ENCODE peak calls at places on chromosomes 7 and 10, in ten cellular contexts. H is left ventricle myocardium inferior, I is PC-3, E is sigmoid colon, G is dorsolateral prefrontal cortex, A is HL-60, C is foreskin fibroblast, F is fibroblast of pulmonary artery, K is body of pancreas, U is AG09309. R is an unnamed sample.

GRCh38 chr10:125407000-125407502 is 246.7 kb upstream of the CTBP2 start:
- DNase-seq in H (no peak), I (peak), E (no peak), G (no peak), A (no peak), C (peak), F (no peak), K (peak), U (peak), R (peak)

GRCh38 chr7:142478479-142479220 is 220.8 kb upstream of the PRSS58 start:
- DNase-seq in H (no peak), I (peak), E (no peak), G (no peak), A (peak), C (peak), F (peak), K (peak), U (no peak), R (peak)

GRCh38 chr7:3585826-3586225 is 284.8 kb downstream of the SDK1 start:
- DNase-seq in H (no peak), I (no peak), E (no peak), G (no peak), A (no peak), C (no peak), F (no peak), K (no peak), U (no peak), R (no peak)

GRCh38 chr10:95697429-95697828 is 3.7 kb upstream of the TCTN3 start:
- DNase-seq in H (no peak), I (no peak), E (no peak), G (no peak), A (peak), C (no peak), F (no peak), K (peak), U (no peak), R (no peak)

GRCh38 chr7:5594616-5595544 is 171.2 kb upstream of the TNRC18 start:
- DNase-seq in H (no peak), I (peak), E (no peak), G (no peak), A (no peak), C (peak), F (no peak), K (no peak), U (no peak), R (no peak)

GRCh38 chr10:33655921-33656320 is 321.5 kb upstream of the NRP1 start:
- DNase-seq in H (no peak), I (no peak), E (no peak), G (no peak), A (no peak), C (peak), F (peak), K (no peak), U (no peak), R (no peak)

GRCh38 chr10:70561558-70561957 is 41.0 kb downstream of the PRF1 start:
- DNase-seq in H (no peak), I (no peak), E (peak), G (no peak), A (no peak), C (no peak), F (no peak), K (no peak), U (no peak), R (no peak)

GRCh38 chr10:124470544-124471449 is 9.2 kb downstream of the LHPP start:
- DNase-seq in H (no peak), I (no peak), E (no peak), G (no peak), A (no peak), C (no peak), F (no peak), K (no peak), U (no peak), R (no peak)

GRCh38 chr10:114498413-114499111 is 94.3 kb upstream of the AFAP1L2 start:
- DNase-seq in H (no peak), I (no peak), E (no peak), G (no peak), A (no peak), C (no peak), F (no peak), K (no peak), U (no peak), R (no peak)

GRCh38 chr10:71728218-71728737 is 8.7 kb upstream of the C10orf105 start:
- DNase-seq in H (no peak), I (no peak), E (no peak), G (no peak), A (no peak), C (peak), F (no peak), K (no peak), U (no peak), R (peak)

GRCh38 chr10:71727429-71728217 is 8.0 kb upstream of the C10orf105 start:
- DNase-seq in H (peak), I (peak), E (peak), G (no peak), A (no peak), C (peak), F (peak), K (peak), U (no peak), R (peak)

GRCh38 chr10:71725249-71725648 is 5.7 kb upstream of the C10orf105 start:
- DNase-seq in H (no peak), I (no peak), E (no peak), G (no peak), A (no peak), C (no peak), F (no peak), K (no peak), U (no peak), R (no peak)

GRCh38 chr10:71725998-71726672 is 6.6 kb upstream of the C10orf105 start:
- DNase-seq in H (no peak), I (peak), E (no peak), G (no peak), A (no peak), C (peak), F (peak), K (no peak), U (no peak), R (peak)

DNA sequence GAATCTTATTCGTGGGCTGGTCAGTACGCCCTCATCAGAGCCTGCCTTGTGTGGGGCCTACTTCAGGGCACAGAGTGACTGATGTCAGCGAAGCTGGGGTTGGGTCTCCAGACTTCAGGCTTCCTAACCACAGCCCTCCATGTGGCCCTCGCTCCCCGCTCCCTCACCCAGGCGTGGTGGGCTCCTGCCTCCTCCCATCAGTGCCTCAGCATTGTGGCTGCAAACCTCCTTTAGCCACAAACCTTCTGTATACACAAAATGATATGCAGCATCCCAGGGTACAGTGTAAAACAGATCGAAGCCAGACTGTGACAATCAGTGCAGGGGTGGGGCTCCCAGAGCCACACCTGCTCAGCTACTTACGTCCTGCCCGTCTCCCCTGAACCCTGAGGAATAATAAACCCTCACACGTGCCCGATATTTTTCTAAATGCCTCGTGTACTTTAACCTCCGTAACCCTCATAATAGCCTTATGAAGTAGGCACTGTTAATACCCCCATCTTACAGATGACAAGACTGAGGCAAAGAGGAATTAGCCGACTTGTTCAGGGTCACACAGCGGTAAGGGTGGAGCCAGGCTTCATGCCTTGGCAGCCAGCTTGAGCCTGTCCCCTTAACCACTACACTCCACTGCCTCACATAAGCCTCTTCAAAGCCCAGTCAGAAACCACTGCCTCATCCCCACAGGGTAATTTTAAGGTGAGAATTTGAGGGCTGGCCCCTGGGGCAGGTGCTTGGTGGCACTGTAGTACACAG is 7.3 kb upstream of the C10orf105 start:
- DNase-seq in H (no peak), I (no peak), E (no peak), G (no peak), A (no peak), C (no peak), F (no peak), K (no peak), U (no peak), R (no peak)
- H3K4me3 ChIP-seq in H (no peak), I (no peak), E (no peak), G (no peak), A (no peak), C (no peak), F (no peak), K (no peak), U (no peak), R (no peak)

GRCh38 chr7:15015545-15016314 is 113.2 kb upstream of the DGKB start:
- DNase-seq in H (no peak), I (peak), E (no peak), G (no peak), A (no peak), C (peak), F (peak), K (peak), U (peak), R (peak)
- TF ChIP-seq CTCF in H (peak), I (peak), E (peak), G (peak), A (peak), C (peak), F (peak), K (peak), U (peak), R (peak)

DNA sequence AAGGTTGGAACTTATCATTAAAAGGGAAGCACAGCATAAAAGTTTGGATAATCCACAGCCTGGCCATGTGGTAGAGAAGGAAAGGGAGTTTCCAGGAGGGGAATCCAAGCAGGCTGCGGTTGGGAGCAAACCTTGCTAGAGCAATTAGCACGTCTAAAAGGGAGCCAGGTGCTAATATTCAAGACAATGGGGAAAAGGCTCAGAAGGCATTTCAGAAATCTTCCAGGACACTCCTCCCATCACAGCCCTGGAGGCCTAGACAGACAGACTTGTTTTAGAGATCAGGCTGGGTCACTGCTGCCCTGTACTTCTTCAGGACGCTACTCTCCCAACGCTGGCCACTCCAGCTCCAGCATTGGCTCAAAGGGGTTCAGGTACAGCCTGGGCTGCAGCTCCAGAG is 96.2 kb upstream of the KAT6B start:
- DNase-seq in H (no peak), I (no peak), E (no peak), G (no peak), A (no peak), C (no peak), F (no peak), K (no peak), U (no peak), R (no peak)
- H3K4me3 ChIP-seq in H (no peak), I (no peak), E (no peak), G (no peak), A (no peak), C (no peak), F (no peak), K (no peak), U (no peak), R (no peak)

GRCh38 chr10:91564026-91564425 is 68.8 kb downstream of the PPP1R3C start:
- DNase-seq in H (no peak), I (no peak), E (no peak), G (no peak), A (no peak), C (no peak), F (no peak), K (no peak), U (no peak), R (no peak)
- TF ChIP-seq CTCF in H (peak), I (no peak), E (no peak), G (no peak), A (no peak), C (no peak), F (no peak), K (no peak), U (no peak), R (no peak)

R was measured in AG10803.